ENCODE peak calls at places on chromosomes 4 and X, in eight cellular contexts. One of them, this sample, is unnamed.

GRCh38 chr4:92368648-92369047 is 64.9 kb downstream of the GRID2 start:
- DNase-seq in naive thymus-derived CD4-positive, alpha-beta T cell: no peak
- DNase-seq in thoracic aorta: no peak
- DNase-seq in OCI-LY7: no peak
- DNase-seq in CD8-positive, alpha-beta T cell: no peak
- DNase-seq in testis: no peak
- DNase-seq in ovary: no peak
- DNase-seq in psoas muscle: no peak
- DNase-seq in this sample: no peak

GRCh38 chrX:100411802-100412333 is 1.8 kb upstream of the PCDH19 start:
- DNase-seq in psoas muscle: no peak
- DNase-seq in CD8-positive, alpha-beta T cell: no peak
- DNase-seq in testis: no peak
- DNase-seq in OCI-LY7: no peak
- DNase-seq in ovary: no peak
- DNase-seq in thoracic aorta: no peak
- DNase-seq in naive thymus-derived CD4-positive, alpha-beta T cell: no peak
- DNase-seq in this sample: no peak

GRCh38 chrX:50813843-50814661 is at the start of gene SHROOM4:
- DNase-seq in ovary: peak; percentile 56
- DNase-seq in OCI-LY7: no peak
- DNase-seq in testis: peak; percentile 38
- DNase-seq in psoas muscle: peak; percentile 50
- DNase-seq in thoracic aorta: no peak
- DNase-seq in CD8-positive, alpha-beta T cell: no peak
- DNase-seq in naive thymus-derived CD4-positive, alpha-beta T cell: no peak
- DNase-seq in this sample: peak; percentile 62

GRCh38 chr4:138053601-138054322 is 188.4 kb downstream of the SLC7A11 start:
- DNase-seq in psoas muscle: no peak
- DNase-seq in thoracic aorta: peak; percentile 13
- DNase-seq in testis: no peak
- DNase-seq in OCI-LY7: no peak
- DNase-seq in CD8-positive, alpha-beta T cell: no peak
- DNase-seq in naive thymus-derived CD4-positive, alpha-beta T cell: no peak
- DNase-seq in ovary: no peak
- DNase-seq in this sample: no peak

GRCh38 chr4:170772429-170772828 is 682.7 kb upstream of the AADAT start:
- DNase-seq in ovary: no peak
- DNase-seq in thoracic aorta: no peak
- DNase-seq in CD8-positive, alpha-beta T cell: no peak
- DNase-seq in OCI-LY7: no peak
- DNase-seq in testis: no peak
- DNase-seq in naive thymus-derived CD4-positive, alpha-beta T cell: no peak
- DNase-seq in psoas muscle: no peak
- DNase-seq in this sample: no peak

GRCh38 chrX:40504801-40505605 is 75.8 kb upstream of the ATP6AP2 start:
- DNase-seq in testis: no peak
- DNase-seq in OCI-LY7: no peak
- DNase-seq in CD8-positive, alpha-beta T cell: no peak
- DNase-seq in naive thymus-derived CD4-positive, alpha-beta T cell: no peak
- DNase-seq in ovary: no peak
- DNase-seq in psoas muscle: no peak
- DNase-seq in thoracic aorta: no peak
- DNase-seq in this sample: peak; percentile 2

GRCh38 chr4:123624959-123625358 is 228.4 kb downstream of the SPRY1 start:
- DNase-seq in OCI-LY7: no peak
- DNase-seq in CD8-positive, alpha-beta T cell: no peak
- DNase-seq in thoracic aorta: no peak
- DNase-seq in psoas muscle: no peak
- DNase-seq in naive thymus-derived CD4-positive, alpha-beta T cell: no peak
- DNase-seq in testis: no peak
- DNase-seq in ovary: no peak
- DNase-seq in this sample: no peak

GRCh38 chr4:151792995-151793394 is 32.2 kb upstream of the GATB start:
- DNase-seq in psoas muscle: no peak
- DNase-seq in CD8-positive, alpha-beta T cell: no peak
- DNase-seq in testis: no peak
- DNase-seq in naive thymus-derived CD4-positive, alpha-beta T cell: no peak
- DNase-seq in thoracic aorta: no peak
- DNase-seq in ovary: no peak
- DNase-seq in OCI-LY7: no peak
- DNase-seq in this sample: no peak

GRCh38 chr4:113349400-113349799 is 299.9 kb downstream of the ANK2 start:
- DNase-seq in ovary: no peak
- DNase-seq in naive thymus-derived CD4-positive, alpha-beta T cell: no peak
- DNase-seq in thoracic aorta: no peak
- DNase-seq in testis: no peak
- DNase-seq in CD8-positive, alpha-beta T cell: no peak
- DNase-seq in psoas muscle: no peak
- DNase-seq in OCI-LY7: no peak
- DNase-seq in this sample: no peak

GRCh38 chr4:81166431-81166830 is 48.6 kb downstream of the PRKG2 start:
- DNase-seq in ovary: no peak
- DNase-seq in CD8-positive, alpha-beta T cell: no peak
- DNase-seq in thoracic aorta: no peak
- DNase-seq in naive thymus-derived CD4-positive, alpha-beta T cell: no peak
- DNase-seq in OCI-LY7: no peak
- DNase-seq in psoas muscle: no peak
- DNase-seq in testis: no peak
- DNase-seq in this sample: no peak

GRCh38 chr4:139015948-139016451 is 419 bp downstream of the NOCT start:
- DNase-seq in psoas muscle: no peak
- DNase-seq in naive thymus-derived CD4-positive, alpha-beta T cell: no peak
- DNase-seq in testis: peak; percentile 71
- DNase-seq in OCI-LY7: peak; percentile 78
- DNase-seq in ovary: no peak
- DNase-seq in thoracic aorta: no peak
- DNase-seq in CD8-positive, alpha-beta T cell: no peak
- DNase-seq in this sample: peak; percentile 72

GRCh38 chr4:108109997-108110416 is 58.7 kb downstream of the LEF1 start:
- DNase-seq in ovary: no peak
- DNase-seq in CD8-positive, alpha-beta T cell: no peak
- DNase-seq in testis: no peak
- DNase-seq in naive thymus-derived CD4-positive, alpha-beta T cell: no peak
- DNase-seq in thoracic aorta: no peak
- DNase-seq in psoas muscle: no peak
- DNase-seq in OCI-LY7: no peak
- DNase-seq in this sample: no peak
- H3K4me1 ChIP-seq in ovary: no peaks in the 10 kb centered on the region
- H3K4me1 ChIP-seq in CD8-positive, alpha-beta T cell: peaks cover 98% of the 10 kb centered on the region
- H3K4me1 ChIP-seq in testis: no peaks in the 10 kb centered on the region
- H3K4me1 ChIP-seq in naive thymus-derived CD4-positive, alpha-beta T cell: peaks cover 72% of the 10 kb centered on the region
- H3K4me1 ChIP-seq in thoracic aorta: no peaks in the 10 kb centered on the region
- H3K4me1 ChIP-seq in psoas muscle: no peaks in the 10 kb centered on the region
- H3K4me1 ChIP-seq in OCI-LY7: peaks cover 64% of the 10 kb centered on the region
- H3K4me1 ChIP-seq in this sample: no peaks in the 10 kb centered on the region

GRCh38 chr4:18113710-18114331 is 92.3 kb upstream of the LCORL start:
- DNase-seq in CD8-positive, alpha-beta T cell: no peak
- DNase-seq in testis: no peak
- DNase-seq in psoas muscle: no peak
- DNase-seq in thoracic aorta: no peak
- DNase-seq in OCI-LY7: no peak
- DNase-seq in ovary: no peak
- DNase-seq in naive thymus-derived CD4-positive, alpha-beta T cell: no peak
- DNase-seq in this sample: no peak
- H3K9me3 ChIP-seq in CD8-positive, alpha-beta T cell: no peaks in the 10 kb centered on the region
- H3K9me3 ChIP-seq in testis: no peaks in the 10 kb centered on the region
- H3K9me3 ChIP-seq in psoas muscle: no peaks in the 10 kb centered on the region
- H3K9me3 ChIP-seq in thoracic aorta: no peaks in the 10 kb centered on the region
- H3K9me3 ChIP-seq in OCI-LY7: no peaks in the 10 kb centered on the region
- H3K9me3 ChIP-seq in ovary: no peaks in the 10 kb centered on the region
- H3K9me3 ChIP-seq in naive thymus-derived CD4-positive, alpha-beta T cell: no peaks in the 10 kb centered on the region
- H3K9me3 ChIP-seq in this sample: no peaks in the 10 kb centered on the region

GRCh38 chr4:172900880-172901279 is 267.7 kb upstream of the GALNT7 start:
- DNase-seq in CD8-positive, alpha-beta T cell: no peak
- DNase-seq in testis: no peak
- DNase-seq in thoracic aorta: no peak
- DNase-seq in OCI-LY7: no peak
- DNase-seq in naive thymus-derived CD4-positive, alpha-beta T cell: no peak
- DNase-seq in ovary: no peak
- DNase-seq in psoas muscle: no peak
- DNase-seq in this sample: no peak
- H3K4me1 ChIP-seq in CD8-positive, alpha-beta T cell: no peaks in the 10 kb centered on the region
- H3K4me1 ChIP-seq in testis: no peaks in the 10 kb centered on the region
- H3K4me1 ChIP-seq in thoracic aorta: peaks cover 15% of the 10 kb centered on the region
- H3K4me1 ChIP-seq in OCI-LY7: no peaks in the 10 kb centered on the region
- H3K4me1 ChIP-seq in naive thymus-derived CD4-positive, alpha-beta T cell: no peaks in the 10 kb centered on the region
- H3K4me1 ChIP-seq in ovary: no peaks in the 10 kb centered on the region
- H3K4me1 ChIP-seq in psoas muscle: no peaks in the 10 kb centered on the region
- H3K4me1 ChIP-seq in this sample: no peaks in the 10 kb centered on the region

GRCh38 chr4:190017357-190018200 is 9.5 kb downstream of the FRG2 start:
- DNase-seq in testis: no peak
- DNase-seq in psoas muscle: no peak
- DNase-seq in thoracic aorta: no peak
- DNase-seq in ovary: no peak
- DNase-seq in OCI-LY7: no peak
- DNase-seq in CD8-positive, alpha-beta T cell: no peak
- DNase-seq in naive thymus-derived CD4-positive, alpha-beta T cell: no peak
- DNase-seq in this sample: no peak
- H3K9me3 ChIP-seq in testis: no peaks in the 10 kb centered on the region
- H3K9me3 ChIP-seq in psoas muscle: no peaks in the 10 kb centered on the region
- H3K9me3 ChIP-seq in thoracic aorta: no peaks in the 10 kb centered on the region
- H3K9me3 ChIP-seq in ovary: no peaks in the 10 kb centered on the region
- H3K9me3 ChIP-seq in OCI-LY7: no peaks in the 10 kb centered on the region
- H3K9me3 ChIP-seq in CD8-positive, alpha-beta T cell: no peaks in the 10 kb centered on the region
- H3K9me3 ChIP-seq in naive thymus-derived CD4-positive, alpha-beta T cell: no peaks in the 10 kb centered on the region
- H3K9me3 ChIP-seq in this sample: no peaks in the 10 kb centered on the region

GRCh38 chrX:11352296-11352741 is 59.1 kb downstream of the AMELX start:
- DNase-seq in thoracic aorta: no peak
- DNase-seq in naive thymus-derived CD4-positive, alpha-beta T cell: no peak
- DNase-seq in ovary: no peak
- DNase-seq in psoas muscle: no peak
- DNase-seq in CD8-positive, alpha-beta T cell: no peak
- DNase-seq in testis: no peak
- DNase-seq in OCI-LY7: no peak
- DNase-seq in this sample: no peak
- H3K4me1 ChIP-seq in thoracic aorta: peaks cover 35% of the 10 kb centered on the region
- H3K4me1 ChIP-seq in naive thymus-derived CD4-positive, alpha-beta T cell: no peaks in the 10 kb centered on the region
- H3K4me1 ChIP-seq in ovary: no peaks in the 10 kb centered on the region
- H3K4me1 ChIP-seq in psoas muscle: no peaks in the 10 kb centered on the region
- H3K4me1 ChIP-seq in CD8-positive, alpha-beta T cell: no peaks in the 10 kb centered on the region
- H3K4me1 ChIP-seq in testis: no peaks in the 10 kb centered on the region
- H3K4me1 ChIP-seq in OCI-LY7: peaks cover 17% of the 10 kb centered on the region
- H3K4me1 ChIP-seq in this sample: no peaks in the 10 kb centered on the region

GRCh38 chrX:155893513-155893912 is 12.4 kb downstream of the VAMP7 start:
- DNase-seq in testis: no peak
- DNase-seq in ovary: no peak
- DNase-seq in naive thymus-derived CD4-positive, alpha-beta T cell: no peak
- DNase-seq in OCI-LY7: no peak
- DNase-seq in CD8-positive, alpha-beta T cell: no peak
- DNase-seq in psoas muscle: no peak
- DNase-seq in thoracic aorta: no peak
- DNase-seq in this sample: no peak
- H3K9me3 ChIP-seq in testis: no peaks in the 10 kb centered on the region
- H3K9me3 ChIP-seq in ovary: no peaks in the 10 kb centered on the region
- H3K9me3 ChIP-seq in naive thymus-derived CD4-positive, alpha-beta T cell: no peaks in the 10 kb centered on the region
- H3K9me3 ChIP-seq in OCI-LY7: no peaks in the 10 kb centered on the region
- H3K9me3 ChIP-seq in CD8-positive, alpha-beta T cell: no peaks in the 10 kb centered on the region
- H3K9me3 ChIP-seq in psoas muscle: no peaks in the 10 kb centered on the region
- H3K9me3 ChIP-seq in thoracic aorta: no peaks in the 10 kb centered on the region
- H3K9me3 ChIP-seq in this sample: no peaks in the 10 kb centered on the region

GRCh38 chrX:19877431-19877830 is 10.0 kb downstream of the SH3KBP1 start:
- DNase-seq in psoas muscle: no peak
- DNase-seq in naive thymus-derived CD4-positive, alpha-beta T cell: no peak
- DNase-seq in testis: no peak
- DNase-seq in ovary: no peak
- DNase-seq in CD8-positive, alpha-beta T cell: no peak
- DNase-seq in OCI-LY7: no peak
- DNase-seq in thoracic aorta: no peak
- DNase-seq in this sample: no peak

GRCh38 chrX:19879181-19879580 is 8.2 kb downstream of the SH3KBP1 start:
- DNase-seq in OCI-LY7: no peak
- DNase-seq in thoracic aorta: no peak
- DNase-seq in testis: no peak
- DNase-seq in CD8-positive, alpha-beta T cell: no peak
- DNase-seq in naive thymus-derived CD4-positive, alpha-beta T cell: no peak
- DNase-seq in psoas muscle: no peak
- DNase-seq in ovary: no peak
- DNase-seq in this sample: no peak

GRCh38 chrX:19874391-19875050 is 12.9 kb downstream of the SH3KBP1 start:
- DNase-seq in naive thymus-derived CD4-positive, alpha-beta T cell: no peak
- DNase-seq in OCI-LY7: no peak
- DNase-seq in psoas muscle: no peak
- DNase-seq in ovary: no peak
- DNase-seq in thoracic aorta: no peak
- DNase-seq in CD8-positive, alpha-beta T cell: no peak
- DNase-seq in testis: no peak
- DNase-seq in this sample: no peak

GRCh38 chrX:19876962-19877361 is 10.4 kb downstream of the SH3KBP1 start:
- DNase-seq in OCI-LY7: no peak
- DNase-seq in testis: no peak
- DNase-seq in naive thymus-derived CD4-positive, alpha-beta T cell: no peak
- DNase-seq in thoracic aorta: no peak
- DNase-seq in ovary: no peak
- DNase-seq in CD8-positive, alpha-beta T cell: no peak
- DNase-seq in psoas muscle: no peak
- DNase-seq in this sample: no peak

DNA sequence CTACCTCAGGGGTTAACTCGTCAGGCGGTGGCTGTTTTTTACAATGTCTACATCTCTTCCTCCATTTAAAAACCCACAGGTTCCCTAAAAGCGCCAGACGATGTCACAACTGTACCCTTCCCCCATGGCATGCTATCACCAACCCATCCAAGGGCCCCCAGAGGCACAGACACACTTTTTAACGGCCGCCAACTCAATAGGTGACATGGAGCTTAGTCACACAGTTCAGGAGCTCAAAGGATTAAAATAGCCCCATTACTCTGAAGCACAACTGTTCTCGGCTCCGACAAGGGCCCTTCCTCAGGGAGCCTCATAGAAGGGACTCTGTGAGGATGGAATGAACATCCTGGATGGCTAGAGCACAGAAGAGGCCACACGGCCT is 12.4 kb downstream of the SH3KBP1 start:
- DNase-seq in ovary: no peak
- DNase-seq in CD8-positive, alpha-beta T cell: no peak
- DNase-seq in OCI-LY7: no peak
- DNase-seq in psoas muscle: no peak
- DNase-seq in testis: no peak
- DNase-seq in thoracic aorta: no peak
- DNase-seq in naive thymus-derived CD4-positive, alpha-beta T cell: no peak
- DNase-seq in this sample: no peak
- H3K4me1 ChIP-seq in ovary: no peaks in the 10 kb centered on the region
- H3K4me1 ChIP-seq in CD8-positive, alpha-beta T cell: peaks cover 5% of the 10 kb centered on the region
- H3K4me1 ChIP-seq in OCI-LY7: peaks cover 53% of the 10 kb centered on the region
- H3K4me1 ChIP-seq in psoas muscle: no peaks in the 10 kb centered on the region
- H3K4me1 ChIP-seq in testis: no peaks in the 10 kb centered on the region
- H3K4me1 ChIP-seq in thoracic aorta: no peaks in the 10 kb centered on the region
- H3K4me1 ChIP-seq in naive thymus-derived CD4-positive, alpha-beta T cell: peaks cover 6% of the 10 kb centered on the region
- H3K4me1 ChIP-seq in this sample: no peaks in the 10 kb centered on the region

GRCh38 chrX:82649645-82650044 is 858.4 kb upstream of the POU3F4 start:
- DNase-seq in naive thymus-derived CD4-positive, alpha-beta T cell: no peak
- DNase-seq in testis: no peak
- DNase-seq in CD8-positive, alpha-beta T cell: no peak
- DNase-seq in OCI-LY7: no peak
- DNase-seq in thoracic aorta: no peak
- DNase-seq in psoas muscle: no peak
- DNase-seq in ovary: no peak
- DNase-seq in this sample: no peak
- H3K9me3 ChIP-seq in naive thymus-derived CD4-positive, alpha-beta T cell: no peaks in the 10 kb centered on the region
- H3K9me3 ChIP-seq in testis: no peaks in the 10 kb centered on the region
- H3K9me3 ChIP-seq in CD8-positive, alpha-beta T cell: no peaks in the 10 kb centered on the region
- H3K9me3 ChIP-seq in OCI-LY7: no peaks in the 10 kb centered on the region
- H3K9me3 ChIP-seq in thoracic aorta: no peaks in the 10 kb centered on the region
- H3K9me3 ChIP-seq in psoas muscle: peaks cover 3% of the 10 kb centered on the region
- H3K9me3 ChIP-seq in ovary: no peaks in the 10 kb centered on the region
- H3K9me3 ChIP-seq in this sample: no peaks in the 10 kb centered on the region